ENCODE peak calls at places on chromosomes 1 and 21, in nine cellular contexts. L, B, C, O, H, R, I, N and G are unnamed samples.

GRCh38 chr1:15279576-15280230 is 32.7 kb downstream of the FHAD1 start:
- DNase-seq in L (no peak), N (no peak), O (no peak), H (no peak), B (no peak), I (no peak), R (no peak), C (no peak), G (no peak)

GRCh38 chr21:45393021-45393420 is 11.9 kb upstream of the COL18A1 start:
- DNase-seq in I (peak; percentile 33), L (no peak), O (no peak), C (no peak), R (peak; percentile 50), H (no peak), N (no peak), B (no peak), G (no peak)

GRCh38 chr1:87450136-87450535 is 121.5 kb downstream of the LMO4 start:
- DNase-seq in B (no peak), C (no peak), N (no peak), H (no peak), R (no peak), I (no peak), O (no peak), L (no peak), G (no peak)

GRCh38 chr21:41548781-41549180 is 40.8 kb upstream of the TMPRSS2 start:
- DNase-seq in N (no peak), C (no peak), O (no peak), B (no peak), R (no peak), I (no peak), H (no peak), L (no peak), G (no peak)

GRCh38 chr1:99849413-99849743 is 783 bp upstream of the AGL start:
- DNase-seq in R (no peak), C (no peak), B (no peak), O (no peak), I (no peak), H (no peak), N (no peak), L (no peak), G (no peak)

GRCh38 chr1:7898962-7899361 is 41.7 kb downstream of the TNFRSF9 start:
- DNase-seq in N (no peak), O (no peak), I (no peak), R (no peak), B (no peak), C (no peak), L (no peak), H (no peak), G (no peak)

GRCh38 chr1:20552728-20553571 is 577 bp downstream of the FAM43B start:
- DNase-seq in L (no peak), H (peak; percentile 35), C (no peak), I (no peak), R (no peak), O (peak; percentile 30), N (no peak), B (no peak), G (no peak)

GRCh38 chr1:30846587-30846986 is 62.0 kb downstream of the SDC3 start:
- DNase-seq in R (peak; percentile 48), I (no peak), N (no peak), H (no peak), B (no peak), O (no peak), C (no peak), L (no peak), G (no peak)

GRCh38 chr1:162699366-162699765 is 67.1 kb downstream of the DDR2 start:
- DNase-seq in B (no peak), R (no peak), L (no peak), I (no peak), C (no peak), O (no peak), H (no peak), N (no peak), G (no peak)